ENCODE peak calls at places on chromosomes 2 and 18, in ten cellular contexts. I, B, A, C, T, X, Y, G, M and N are unnamed samples.

GRCh38 chr2:61335226-61335625 is 135.7 kb downstream of the USP34 start:
- DNase-seq in I (no peak), B (no peak), A (no peak), C (no peak), T (no peak), X (no peak), Y (no peak), G (no peak), M (no peak), N (no peak)

GRCh38 chr2:55159037-55159651 is 72.9 kb downstream of the CLHC1 start:
- DNase-seq in I (peak; percentile 50), B (no peak), A (no peak), C (no peak), T (no peak), X (no peak), Y (no peak), G (no peak), M (no peak), N (no peak)

GRCh38 chr2:233912799-233913423 is 4.3 kb upstream of the TRPM8 start:
- DNase-seq in I (peak; percentile 18), B (peak; percentile 33), A (no peak), C (no peak), T (peak; percentile 33), X (no peak), Y (peak; percentile 58), G (no peak), M (no peak), N (peak; percentile 53)

GRCh38 chr2:158189526-158189925 is 87.8 kb downstream of the UPP2 start:
- DNase-seq in I (peak; percentile 22), B (no peak), A (no peak), C (peak; percentile 47), T (no peak), X (no peak), Y (no peak), G (no peak), M (no peak), N (no peak)

GRCh38 chr2:109439897-109440506 is 173.8 kb downstream of the SEPTIN10 start:
- DNase-seq in I (no peak), B (no peak), A (no peak), C (no peak), T (no peak), X (peak; percentile 43), Y (no peak), G (no peak), M (no peak), N (no peak)

GRCh38 chr18:42053188-42053781 is 98.3 kb downstream of the PIK3C3 start:
- DNase-seq in I (peak; percentile 69), B (peak; percentile 65), A (peak; percentile 9), C (peak; percentile 73), T (peak; percentile 34), X (no peak), Y (peak; percentile 17), G (peak; percentile 47), M (peak; percentile 56), N (peak; percentile 1)

GRCh38 chr18:49561377-49562193 is at the start of gene LIPG:
- DNase-seq in I (peak; percentile 68), B (peak; percentile 76), A (peak; percentile 12), C (peak; percentile 79), T (peak; percentile 94), X (no peak), Y (peak; percentile 95), G (no peak), M (peak; percentile 44), N (peak; percentile 90)

GRCh38 chr2:143426296-143426695 is 297.1 kb downstream of the ARHGAP15 start:
- DNase-seq in I (no peak), B (peak; percentile 51), A (no peak), C (no peak), T (peak; percentile 58), X (no peak), Y (no peak), G (no peak), M (no peak), N (peak; percentile 27)

GRCh38 chr2:189327879-189328351 is 113.4 kb upstream of the WDR75 start:
- DNase-seq in I (no peak), B (no peak), A (no peak), C (no peak), T (no peak), X (no peak), Y (no peak), G (no peak), M (no peak), N (no peak)

GRCh38 chr18:24118750-24119577 is 19.9 kb upstream of the CABYR start:
- DNase-seq in I (peak; percentile 88), B (peak; percentile 75), A (peak; percentile 68), C (peak; percentile 84), T (peak; percentile 66), X (no peak), Y (peak; percentile 53), G (peak; percentile 76), M (peak; percentile 76), N (peak; percentile 51)

GRCh38 chr18:6326566-6326965 is 88.1 kb downstream of the L3MBTL4 start:
- DNase-seq in I (no peak), B (no peak), A (no peak), C (no peak), T (no peak), X (no peak), Y (no peak), G (no peak), M (no peak), N (no peak)